ENCODE peak calls at places on chromosomes 7 and 10, in nine cellular contexts. One of them, this sample, is unnamed.

GRCh38 chr7:141374425-141374824 is 176.8 kb upstream of the AGK start:
- DNase-seq in A549: no peak
- DNase-seq in aorta: no peak
- DNase-seq in neuronal stem cell: no peak
- DNase-seq in astrocyte: no peak
- DNase-seq in OCI-LY7: no peak
- DNase-seq in thoracic aorta: no peak
- DNase-seq in cardiac muscle cell: no peak
- DNase-seq in transverse colon: no peak
- DNase-seq in this sample: no peak

GRCh38 chr10:97640868-97641811 is 669 bp downstream of the PI4K2A start:
- DNase-seq in OCI-LY7: peak; percentile 47
- DNase-seq in transverse colon: peak; percentile 31
- DNase-seq in astrocyte: peak; percentile 22
- DNase-seq in aorta: peak; percentile 75
- DNase-seq in cardiac muscle cell: peak; percentile 51
- DNase-seq in thoracic aorta: no peak
- DNase-seq in neuronal stem cell: peak; percentile 31
- DNase-seq in A549: no peak
- DNase-seq in this sample: peak; percentile 21

GRCh38 chr10:50512214-50512595 is 111.6 kb downstream of the SGMS1 start:
- DNase-seq in aorta: no peak
- DNase-seq in astrocyte: peak; percentile 31
- DNase-seq in transverse colon: no peak
- DNase-seq in thoracic aorta: no peak
- DNase-seq in A549: no peak
- DNase-seq in neuronal stem cell: no peak
- DNase-seq in OCI-LY7: no peak
- DNase-seq in cardiac muscle cell: peak; percentile 28
- DNase-seq in this sample: no peak

GRCh38 chr7:115008465-115009114 is 86.7 kb downstream of the MDFIC start:
- DNase-seq in aorta: peak; percentile 76
- DNase-seq in astrocyte: peak; percentile 72
- DNase-seq in transverse colon: peak; percentile 36
- DNase-seq in OCI-LY7: no peak
- DNase-seq in neuronal stem cell: no peak
- DNase-seq in thoracic aorta: no peak
- DNase-seq in cardiac muscle cell: peak; percentile 96
- DNase-seq in A549: no peak
- DNase-seq in this sample: peak; percentile 89

GRCh38 chr7:139681463-139681755 is 96.4 kb downstream of the HIPK2 start:
- DNase-seq in thoracic aorta: no peak
- DNase-seq in A549: no peak
- DNase-seq in neuronal stem cell: no peak
- DNase-seq in aorta: no peak
- DNase-seq in cardiac muscle cell: no peak
- DNase-seq in astrocyte: no peak
- DNase-seq in transverse colon: no peak
- DNase-seq in OCI-LY7: no peak
- DNase-seq in this sample: no peak

GRCh38 chr7:87420173-87420572 is 55.3 kb downstream of the ABCB4 start:
- DNase-seq in neuronal stem cell: no peak
- DNase-seq in aorta: no peak
- DNase-seq in OCI-LY7: no peak
- DNase-seq in cardiac muscle cell: no peak
- DNase-seq in thoracic aorta: no peak
- DNase-seq in astrocyte: no peak
- DNase-seq in transverse colon: no peak
- DNase-seq in A549: no peak
- DNase-seq in this sample: no peak

GRCh38 chr10:49398000-49398861 is 2.3 kb upstream of the DRGX start:
- DNase-seq in OCI-LY7: no peak
- DNase-seq in thoracic aorta: no peak
- DNase-seq in transverse colon: peak; percentile 24
- DNase-seq in neuronal stem cell: peak; percentile 75
- DNase-seq in cardiac muscle cell: peak; percentile 52
- DNase-seq in A549: peak; percentile 29
- DNase-seq in aorta: peak; percentile 87
- DNase-seq in astrocyte: peak; percentile 15
- DNase-seq in this sample: no peak

GRCh38 chr7:14332155-14332554 is 342.7 kb upstream of the ETV1 start:
- DNase-seq in transverse colon: no peak
- DNase-seq in OCI-LY7: no peak
- DNase-seq in aorta: no peak
- DNase-seq in thoracic aorta: no peak
- DNase-seq in astrocyte: peak; percentile 56
- DNase-seq in neuronal stem cell: no peak
- DNase-seq in A549: no peak
- DNase-seq in cardiac muscle cell: peak; percentile 77
- DNase-seq in this sample: no peak

GRCh38 chr7:47361746-47362215 is 220.1 kb downstream of the TNS3 start:
- DNase-seq in neuronal stem cell: no peak
- DNase-seq in transverse colon: peak; percentile 5
- DNase-seq in thoracic aorta: no peak
- DNase-seq in OCI-LY7: no peak
- DNase-seq in aorta: no peak
- DNase-seq in A549: no peak
- DNase-seq in cardiac muscle cell: peak; percentile 80
- DNase-seq in astrocyte: peak; percentile 93
- DNase-seq in this sample: peak; percentile 10

GRCh38 chr7:4288791-4289190 is 393.3 kb upstream of the FOXK1 start:
- DNase-seq in astrocyte: no peak
- DNase-seq in thoracic aorta: no peak
- DNase-seq in A549: no peak
- DNase-seq in transverse colon: no peak
- DNase-seq in neuronal stem cell: no peak
- DNase-seq in aorta: no peak
- DNase-seq in OCI-LY7: no peak
- DNase-seq in cardiac muscle cell: no peak
- DNase-seq in this sample: no peak

GRCh38 chr10:132539894-132540293 is 2.3 kb downstream of the INPP5A start:
- DNase-seq in transverse colon: no peak
- DNase-seq in neuronal stem cell: no peak
- DNase-seq in aorta: no peak
- DNase-seq in A549: no peak
- DNase-seq in thoracic aorta: no peak
- DNase-seq in astrocyte: peak; percentile 76
- DNase-seq in OCI-LY7: no peak
- DNase-seq in cardiac muscle cell: peak; percentile 58
- DNase-seq in this sample: no peak

GRCh38 chr7:2758673-2759603 is 70.9 kb downstream of the AMZ1 start:
- DNase-seq in aorta: peak; percentile 44
- DNase-seq in transverse colon: no peak
- DNase-seq in astrocyte: no peak
- DNase-seq in A549: no peak
- DNase-seq in cardiac muscle cell: no peak
- DNase-seq in neuronal stem cell: no peak
- DNase-seq in OCI-LY7: no peak
- DNase-seq in thoracic aorta: no peak
- DNase-seq in this sample: no peak
- H3K4me1 ChIP-seq in aorta: no peaks in the 10 kb centered on the region
- H3K4me1 ChIP-seq in transverse colon: peaks cover 64% of the 10 kb centered on the region
- H3K4me1 ChIP-seq in astrocyte: peaks cover 43% of the 10 kb centered on the region
- H3K4me1 ChIP-seq in A549: peaks cover 48% of the 10 kb centered on the region
- H3K4me1 ChIP-seq in cardiac muscle cell: peaks cover 49% of the 10 kb centered on the region
- H3K4me1 ChIP-seq in neuronal stem cell: peaks cover 15% of the 10 kb centered on the region
- H3K4me1 ChIP-seq in OCI-LY7: no peaks in the 10 kb centered on the region
- H3K4me1 ChIP-seq in thoracic aorta: peaks cover 29% of the 10 kb centered on the region
- H3K4me1 ChIP-seq in this sample: peaks cover 32% of the 10 kb centered on the region

DNA sequence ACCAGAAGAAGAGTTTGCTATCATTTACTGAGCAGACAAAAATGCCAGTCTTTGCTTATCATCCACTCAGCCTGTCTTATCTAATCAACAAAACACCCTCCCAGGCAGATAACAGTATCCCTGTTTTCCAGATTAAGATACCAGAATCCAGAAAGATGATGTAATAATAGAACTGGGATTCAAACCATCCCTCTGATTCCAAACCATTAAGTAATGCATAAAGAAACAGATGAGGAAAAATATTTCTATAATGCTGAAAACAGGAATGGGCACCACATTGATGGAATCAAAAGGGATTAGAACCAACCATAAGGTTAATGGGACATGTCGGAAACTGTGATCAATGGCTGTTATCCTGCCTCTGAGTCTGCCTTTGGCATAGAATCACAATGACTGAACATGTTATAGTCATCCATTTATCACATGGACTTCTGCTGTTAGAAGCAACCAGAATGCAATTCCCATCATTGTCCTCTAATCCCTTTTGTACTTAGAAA is 92.1 kb upstream of the RSU1 start:
- DNase-seq in aorta: no peak
- DNase-seq in cardiac muscle cell: peak; percentile 19
- DNase-seq in thoracic aorta: no peak
- DNase-seq in OCI-LY7: no peak
- DNase-seq in astrocyte: peak; percentile 82
- DNase-seq in A549: no peak
- DNase-seq in transverse colon: no peak
- DNase-seq in neuronal stem cell: no peak
- DNase-seq in this sample: no peak
- H3K27ac ChIP-seq in aorta: no peak overlapping the region
- H3K27ac ChIP-seq in cardiac muscle cell: no peak overlapping the region
- H3K27ac ChIP-seq in thoracic aorta: no peak overlapping the region
- H3K27ac ChIP-seq in OCI-LY7: no peak overlapping the region
- H3K27ac ChIP-seq in astrocyte: peak overlapping the region; percentile 31
- H3K27ac ChIP-seq in A549: no peak overlapping the region
- H3K27ac ChIP-seq in transverse colon: no peak overlapping the region
- H3K27ac ChIP-seq in neuronal stem cell: no peak overlapping the region
- H3K27ac ChIP-seq in this sample: no peak overlapping the region

GRCh38 chr10:102628451-102628911 is 15.8 kb upstream of the TRIM8 start:
- DNase-seq in neuronal stem cell: no peak
- DNase-seq in OCI-LY7: no peak
- DNase-seq in transverse colon: no peak
- DNase-seq in A549: no peak
- DNase-seq in thoracic aorta: no peak
- DNase-seq in cardiac muscle cell: peak; percentile 47
- DNase-seq in aorta: peak; percentile 92
- DNase-seq in astrocyte: no peak
- DNase-seq in this sample: peak; percentile 53
- H3K4me1 ChIP-seq in neuronal stem cell: peaks cover 61% of the 10 kb centered on the region
- H3K4me1 ChIP-seq in OCI-LY7: peaks cover 24% of the 10 kb centered on the region
- H3K4me1 ChIP-seq in transverse colon: peaks cover 64% of the 10 kb centered on the region
- H3K4me1 ChIP-seq in A549: peaks cover 36% of the 10 kb centered on the region
- H3K4me1 ChIP-seq in thoracic aorta: peaks cover 65% of the 10 kb centered on the region
- H3K4me1 ChIP-seq in cardiac muscle cell: peaks cover 88% of the 10 kb centered on the region
- H3K4me1 ChIP-seq in aorta: peaks cover 7% of the 10 kb centered on the region
- H3K4me1 ChIP-seq in astrocyte: peaks cover 61% of the 10 kb centered on the region
- H3K4me1 ChIP-seq in this sample: peaks cover 30% of the 10 kb centered on the region

GRCh38 chr10:110491346-110491745 is 6.4 kb upstream of the DUSP5 start:
- DNase-seq in transverse colon: no peak
- DNase-seq in astrocyte: no peak
- DNase-seq in A549: peak; percentile 59
- DNase-seq in OCI-LY7: no peak
- DNase-seq in cardiac muscle cell: no peak
- DNase-seq in thoracic aorta: no peak
- DNase-seq in neuronal stem cell: no peak
- DNase-seq in aorta: no peak
- DNase-seq in this sample: no peak
- H3K27ac ChIP-seq in transverse colon: peak overlapping the region; percentile 53
- H3K27ac ChIP-seq in astrocyte: no peak overlapping the region
- H3K27ac ChIP-seq in A549: peak overlapping the region; percentile 49
- H3K27ac ChIP-seq in OCI-LY7: no peak overlapping the region
- H3K27ac ChIP-seq in cardiac muscle cell: no peak overlapping the region
- H3K27ac ChIP-seq in thoracic aorta: no peak overlapping the region
- H3K27ac ChIP-seq in neuronal stem cell: no peak overlapping the region
- H3K27ac ChIP-seq in aorta: no peak overlapping the region
- H3K27ac ChIP-seq in this sample: peak overlapping the region; percentile 26

This sample was measured in uterus.